ENCODE peak calls at places on chromosomes 13 and 19, in five cellular contexts. One of them, this sample, is unnamed.

GRCh38 chr19:11261902-11262839 is at the start of gene DOCK6:
- DNase-seq in MM.1S: no peak
- DNase-seq in PC-3: peak
- DNase-seq in astrocyte: no peak
- DNase-seq in IMR-90: no peak
- DNase-seq in this sample: peak

GRCh38 chr19:31675187-31675913 is 326.1 kb upstream of the TSHZ3 start:
- DNase-seq in MM.1S: peak
- DNase-seq in PC-3: peak
- DNase-seq in astrocyte: peak
- DNase-seq in IMR-90: peak
- DNase-seq in this sample: no peak

GRCh38 chr13:34721631-34722144 is 220.4 kb upstream of the NBEA start:
- DNase-seq in MM.1S: no peak
- DNase-seq in PC-3: peak
- DNase-seq in astrocyte: no peak
- DNase-seq in IMR-90: no peak
- DNase-seq in this sample: no peak

GRCh38 chr19:50890422-50891252 is 17.4 kb downstream of the KLK2 start:
- DNase-seq in MM.1S: no peak
- DNase-seq in PC-3: peak
- DNase-seq in astrocyte: peak
- DNase-seq in IMR-90: peak
- DNase-seq in this sample: no peak

GRCh38 chr13:60047943-60048342 is 115.8 kb downstream of the DIAPH3 start:
- DNase-seq in MM.1S: no peak
- DNase-seq in PC-3: no peak
- DNase-seq in astrocyte: peak
- DNase-seq in IMR-90: peak
- DNase-seq in this sample: no peak

GRCh38 chr19:13441810-13442512 is 64.3 kb downstream of the CACNA1A start:
- DNase-seq in MM.1S: peak
- DNase-seq in PC-3: peak
- DNase-seq in astrocyte: peak
- DNase-seq in IMR-90: peak
- DNase-seq in this sample: peak

GRCh38 chr13:49443327-49443688 is 556 bp downstream of the CAB39L start:
- DNase-seq in MM.1S: peak
- DNase-seq in PC-3: peak
- DNase-seq in astrocyte: peak
- DNase-seq in IMR-90: peak
- DNase-seq in this sample: no peak

GRCh38 chr19:14347999-14348889 is 33.0 kb upstream of the ADGRE5 start:
- DNase-seq in MM.1S: peak
- DNase-seq in PC-3: peak
- DNase-seq in astrocyte: no peak
- DNase-seq in IMR-90: no peak
- DNase-seq in this sample: peak

GRCh38 chr13:77619655-77620054 is 77.8 kb upstream of the SLAIN1 start:
- DNase-seq in MM.1S: no peak
- DNase-seq in PC-3: no peak
- DNase-seq in astrocyte: no peak
- DNase-seq in IMR-90: no peak
- DNase-seq in this sample: no peak

GRCh38 chr13:49046002-49046401 is 70.3 kb downstream of the FNDC3A start:
- DNase-seq in MM.1S: no peak
- DNase-seq in PC-3: no peak
- DNase-seq in astrocyte: peak
- DNase-seq in IMR-90: peak
- DNase-seq in this sample: no peak

GRCh38 chr19:33468361-33469170 is 53.0 kb downstream of the PEPD start:
- DNase-seq in MM.1S: no peak
- DNase-seq in PC-3: no peak
- DNase-seq in astrocyte: peak
- DNase-seq in IMR-90: peak
- DNase-seq in this sample: no peak

GRCh38 chr13:38582133-38582532 is 104.7 kb upstream of the FREM2 start:
- DNase-seq in MM.1S: peak
- DNase-seq in PC-3: peak
- DNase-seq in astrocyte: peak
- DNase-seq in IMR-90: peak
- DNase-seq in this sample: peak

GRCh38 chr19:19627716-19628498 is at the start of gene LPAR2:
- DNase-seq in MM.1S: peak
- DNase-seq in PC-3: peak
- DNase-seq in astrocyte: no peak
- DNase-seq in IMR-90: no peak
- DNase-seq in this sample: peak

GRCh38 chr19:36115453-36116343 is at the start of gene TBCB:
- DNase-seq in MM.1S: peak
- DNase-seq in PC-3: no peak
- DNase-seq in astrocyte: peak
- DNase-seq in IMR-90: peak
- DNase-seq in this sample: peak

GRCh38 chr13:95921485-95921884 is 131.7 kb downstream of the UGGT2 start:
- DNase-seq in MM.1S: no peak
- DNase-seq in PC-3: no peak
- DNase-seq in astrocyte: peak
- DNase-seq in IMR-90: peak
- DNase-seq in this sample: no peak

GRCh38 chr19:3335431-3336350 is 30.7 kb upstream of the NFIC start:
- DNase-seq in MM.1S: no peak
- DNase-seq in PC-3: peak
- DNase-seq in astrocyte: no peak
- DNase-seq in IMR-90: peak
- DNase-seq in this sample: no peak

GRCh38 chr19:2254052-2254872 is 2.0 kb downstream of the JSRP1 start:
- DNase-seq in MM.1S: no peak
- DNase-seq in PC-3: no peak
- DNase-seq in astrocyte: no peak
- DNase-seq in IMR-90: peak
- DNase-seq in this sample: no peak
- H3K9ac ChIP-seq in MM.1S: no peak
- H3K9ac ChIP-seq in PC-3: no peak
- H3K9ac ChIP-seq in astrocyte: no peak
- H3K9ac ChIP-seq in IMR-90: no peak
- H3K9ac ChIP-seq in this sample: no peak

GRCh38 chr13:110339975-110340550 is 33.0 kb downstream of the COL4A2 start:
- DNase-seq in MM.1S: no peak
- DNase-seq in PC-3: no peak
- DNase-seq in astrocyte: no peak
- DNase-seq in IMR-90: no peak
- DNase-seq in this sample: no peak
- H2AFZ ChIP-seq in MM.1S: no peak
- H2AFZ ChIP-seq in PC-3: no peak
- H2AFZ ChIP-seq in astrocyte: no peak
- H2AFZ ChIP-seq in IMR-90: no peak
- H2AFZ ChIP-seq in this sample: no peak

GRCh38 chr13:98766716-98767115 is 14.2 kb upstream of the SLC15A1 start:
- DNase-seq in MM.1S: no peak
- DNase-seq in PC-3: no peak
- DNase-seq in astrocyte: no peak
- DNase-seq in IMR-90: peak
- DNase-seq in this sample: no peak
- H3K9ac ChIP-seq in MM.1S: no peak
- H3K9ac ChIP-seq in PC-3: no peak
- H3K9ac ChIP-seq in astrocyte: no peak
- H3K9ac ChIP-seq in IMR-90: no peak
- H3K9ac ChIP-seq in this sample: no peak

DNA sequence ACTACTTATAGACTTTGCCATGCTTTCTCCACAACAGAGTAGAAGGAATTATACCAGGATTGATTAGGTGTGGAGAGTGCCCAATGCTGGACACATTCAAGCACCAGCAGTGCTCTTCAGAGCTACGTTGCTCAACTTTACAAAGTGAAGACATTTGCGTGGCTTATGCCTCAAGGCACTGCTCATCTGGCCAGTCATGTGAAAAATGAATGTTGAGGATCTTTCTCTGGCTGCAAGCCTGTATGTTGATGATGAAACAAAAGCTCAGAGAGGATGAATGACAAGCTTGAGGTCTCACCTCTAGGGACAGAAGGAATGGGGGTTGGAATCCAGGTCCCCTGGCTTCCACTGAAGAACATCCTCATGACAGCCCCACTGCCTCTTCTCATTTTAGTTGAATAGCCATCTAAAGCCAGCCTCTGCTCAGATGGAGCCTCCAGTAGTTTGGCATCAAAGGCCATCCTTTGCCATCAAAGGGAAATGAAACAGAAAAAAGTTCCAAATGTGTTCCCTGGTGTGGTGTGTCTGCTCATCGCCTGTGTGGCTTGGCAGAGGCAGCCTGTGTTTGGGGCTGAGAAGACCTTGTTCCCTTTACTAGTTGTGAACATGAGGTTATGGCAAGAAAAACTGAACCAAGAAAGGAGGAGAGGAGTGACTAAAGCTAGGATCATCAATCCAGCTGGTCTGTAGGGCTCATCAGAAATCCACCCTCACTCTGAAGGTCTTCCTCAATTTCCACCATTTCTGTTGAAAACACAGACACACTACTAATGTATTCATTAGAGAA is 114.0 kb upstream of the KL start:
- DNase-seq in MM.1S: no peak
- DNase-seq in PC-3: no peak
- DNase-seq in astrocyte: no peak
- DNase-seq in IMR-90: no peak
- DNase-seq in this sample: no peak
- H2AFZ ChIP-seq in MM.1S: no peak
- H2AFZ ChIP-seq in PC-3: no peak
- H2AFZ ChIP-seq in astrocyte: peak
- H2AFZ ChIP-seq in IMR-90: peak
- H2AFZ ChIP-seq in this sample: no peak

This sample was measured in Karpas-422.